ENCODE peak calls at places on chromosome 9, in seven cellular contexts. W, F, P, C, O, E and J are unnamed samples.

GRCh38 chr9:34653610-34654072 is 1.7 kb downstream of the IL11RA start:
- DNase-seq in E (no peak), C (no peak), O (no peak), W (peak), F (no peak), P (no peak), J (no peak)

GRCh38 chr9:79664375-79664825 is 92.6 kb downstream of the TLE4 start:
- DNase-seq in F (peak), C (no peak), E (no peak), P (no peak), W (no peak), O (no peak), J (no peak)

GRCh38 chr9:130139251-130139650 is 33.0 kb upstream of the NCS1 start:
- DNase-seq in C (no peak), E (no peak), O (no peak), W (no peak), F (no peak), P (no peak), J (no peak)

GRCh38 chr9:79166005-79166404 is 405.8 kb upstream of the TLE4 start:
- DNase-seq in F (peak), O (no peak), E (no peak), P (no peak), W (no peak), C (no peak), J (no peak)

GRCh38 chr9:86349271-86349670 is 4.9 kb downstream of the TUT7 start:
- DNase-seq in C (no peak), F (peak), W (no peak), E (no peak), O (no peak), P (no peak), J (no peak)

GRCh38 chr9:20865357-20865756 is 166.1 kb downstream of the HACD4 start:
- DNase-seq in F (no peak), E (no peak), O (no peak), C (no peak), W (no peak), P (no peak), J (no peak)

GRCh38 chr9:136577941-136578619 is 32.2 kb upstream of the NOTCH1 start:
- DNase-seq in C (no peak), F (no peak), W (no peak), P (no peak), E (no peak), O (no peak), J (no peak)

GRCh38 chr9:134050726-134051125 is 17.1 kb downstream of the BRD3 start:
- DNase-seq in C (no peak), W (no peak), F (no peak), P (no peak), O (no peak), E (no peak), J (no peak)

GRCh38 chr9:135951889-135952663 is 9.1 kb downstream of the UBAC1 start:
- DNase-seq in O (no peak), P (no peak), F (peak), C (no peak), E (peak), W (no peak), J (no peak)

GRCh38 chr9:1219284-1219683 is 169.1 kb downstream of the DMRT2 start:
- DNase-seq in P (no peak), O (no peak), E (no peak), C (no peak), W (no peak), F (peak), J (no peak)

GRCh38 chr9:92728831-92729734 is 35.5 kb downstream of the BICD2 start:
- DNase-seq in E (no peak), W (no peak), P (no peak), O (peak), C (no peak), F (no peak), J (peak)

GRCh38 chr9:98879094-98879957 is 64.4 kb upstream of the COL15A1 start:
- DNase-seq in W (no peak), E (no peak), P (no peak), C (no peak), F (no peak), O (no peak), J (no peak)

GRCh38 chr9:115672477-115673316 is 480.9 kb upstream of the PAPPA start:
- DNase-seq in W (no peak), P (no peak), C (no peak), E (no peak), F (peak), O (no peak), J (no peak)

GRCh38 chr9:97415146-97415545 is 3.2 kb downstream of the TDRD7 start:
- DNase-seq in W (no peak), P (no peak), E (no peak), O (no peak), F (no peak), C (no peak), J (no peak)

GRCh38 chr9:97412628-97413382 is 909 bp downstream of the TDRD7 start:
- DNase-seq in C (no peak), P (no peak), F (peak), W (no peak), E (no peak), O (no peak), J (no peak)

GRCh38 chr9:97411789-97412627 is at the start of gene TDRD7:
- DNase-seq in F (peak), P (peak), O (peak), C (peak), E (peak), W (peak), J (peak)

GRCh38 chr9:97411440-97411788 is 482 bp upstream of the TDRD7 start:
- DNase-seq in W (no peak), P (no peak), F (no peak), E (no peak), O (no peak), C (no peak), J (no peak)

DNA sequence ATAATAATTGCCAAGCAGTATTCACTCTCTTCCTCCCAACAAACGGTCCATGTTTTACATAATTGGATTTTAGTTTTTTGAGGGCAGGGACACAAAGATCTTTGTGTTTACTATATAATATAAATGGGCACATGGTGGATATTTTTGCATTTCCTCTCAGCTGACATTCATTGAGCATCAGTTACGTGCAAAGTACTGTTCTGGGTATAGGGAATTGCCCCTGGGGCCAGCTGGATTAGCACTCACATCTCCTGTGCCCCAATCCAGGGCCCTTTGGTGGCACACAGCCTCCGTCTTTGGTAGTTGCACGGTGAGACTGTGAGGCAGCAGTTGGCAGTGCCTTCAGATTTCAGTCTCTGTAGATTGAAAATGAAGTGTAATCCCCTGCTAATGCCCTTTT is 1.6 kb downstream of the TDRD7 start:
- DNase-seq in C (no peak), W (no peak), O (no peak), F (no peak), E (no peak), P (no peak), J (no peak)
- H3K4me3 ChIP-seq in C (no peak), W (no peak), O (peak), F (peak), E (peak), P (no peak), J (peak)

DNA sequence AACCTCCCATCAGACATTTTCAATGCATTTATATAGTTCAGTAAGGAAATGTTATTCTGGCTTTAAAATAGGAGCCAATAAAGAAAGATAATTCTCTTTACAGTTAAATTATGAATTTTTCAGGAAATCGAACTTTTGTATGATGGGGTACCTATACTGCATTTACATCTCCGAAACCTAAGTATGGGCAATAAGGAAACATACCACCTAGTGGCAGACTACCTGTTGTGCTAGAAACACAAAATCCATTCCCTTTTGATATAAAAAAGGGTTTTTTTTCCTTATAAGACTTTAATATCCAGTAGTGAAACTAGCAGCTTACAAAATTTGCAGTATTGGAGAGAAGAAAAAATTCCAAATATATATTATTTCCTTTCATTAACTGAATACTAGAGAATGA is 21.3 kb upstream of the VLDLR start:
- DNase-seq in F (no peak), C (no peak), W (no peak), P (no peak), O (no peak), E (no peak), J (no peak)
- TF ChIP-seq CTCF in F (peak), C (no peak), W (no peak), P (no peak), O (no peak), E (no peak), J (no peak)

GRCh38 chr9:113851359-113851758 is 24.8 kb upstream of the ZNF618 start:
- DNase-seq in W (no peak), F (no peak), E (no peak), C (no peak), O (no peak), P (no peak), J (no peak)
- H3K4me3 ChIP-seq in W (no peak), F (no peak), E (no peak), C (no peak), O (no peak), P (no peak), J (no peak)

GRCh38 chr9:127801955-127802575 is 617 bp upstream of the FPGS start:
- DNase-seq in F (no peak), P (no peak), E (no peak), C (no peak), W (peak), O (no peak), J (no peak)
- TF ChIP-seq CTCF in F (peak), P (peak), E (no peak), C (no peak), W (no peak), O (no peak), J (no peak)

DNA sequence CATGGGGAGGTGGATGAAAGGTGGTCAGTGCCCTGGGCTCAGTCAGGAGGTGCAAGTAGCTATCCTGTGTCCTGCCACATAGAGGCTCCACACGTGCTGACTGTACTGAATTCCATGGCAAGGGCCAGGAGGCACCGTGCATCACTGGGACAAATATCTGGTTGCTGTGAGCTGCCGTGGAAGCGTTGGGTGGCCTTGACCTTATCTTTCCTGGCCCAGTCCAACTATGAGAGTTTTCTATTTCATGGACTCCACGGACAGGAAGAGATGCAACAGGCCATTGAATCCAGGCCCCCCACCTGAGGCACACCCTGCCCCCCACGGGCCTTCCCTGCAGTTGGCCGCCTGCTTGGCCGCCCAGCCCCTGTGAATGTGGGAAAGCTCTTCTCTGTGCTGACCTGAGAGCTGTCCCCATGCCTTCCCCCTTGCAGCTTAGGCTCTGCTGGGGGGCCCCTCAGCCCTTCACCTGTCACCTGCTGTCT is 1.7 kb downstream of the GRHPR start:
- DNase-seq in C (no peak), E (no peak), P (no peak), F (no peak), O (no peak), W (no peak), J (no peak)
- H3K4me3 ChIP-seq in C (no peak), E (peak), P (no peak), F (peak), O (peak), W (no peak), J (peak)

GRCh38 chr9:88174324-88174723 is 36.0 kb upstream of the SPATA31C2 start:
- DNase-seq in F (peak), E (no peak), O (no peak), P (no peak), W (no peak), C (no peak), J (no peak)
- TF ChIP-seq CTCF in F (peak), E (no peak), O (no peak), P (no peak), W (no peak), C (no peak), J (no peak)

DNA sequence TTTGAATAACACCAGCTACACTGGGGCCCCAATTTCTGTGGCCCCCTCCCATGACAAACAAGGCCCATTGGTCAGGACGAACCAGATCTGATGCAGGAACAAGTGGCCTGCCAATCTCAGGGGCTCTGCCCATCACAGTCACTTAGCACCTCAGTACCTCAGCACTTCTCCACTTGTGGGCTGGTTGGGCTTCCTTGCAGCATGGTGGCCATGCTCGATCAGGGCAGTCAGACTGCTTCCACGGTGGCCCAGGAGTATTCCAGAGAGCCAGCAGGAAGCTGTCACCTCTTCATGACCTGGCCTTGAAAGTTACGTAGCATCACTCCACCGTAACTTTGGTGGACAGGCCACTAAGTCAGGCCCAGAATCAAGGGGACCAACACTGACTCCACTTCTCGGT is 206.5 kb downstream of the AUH start:
- DNase-seq in F (no peak), O (no peak), P (no peak), E (no peak), W (no peak), C (no peak), J (no peak)
- H3K4me3 ChIP-seq in F (no peak), O (no peak), P (no peak), E (no peak), W (no peak), C (no peak), J (no peak)

GRCh38 chr9:36113999-36114398 is 22.5 kb upstream of the GLIPR2 start:
- DNase-seq in P (no peak), F (no peak), E (no peak), O (no peak), C (no peak), W (no peak), J (no peak)

GRCh38 chr9:36112516-36112915 is 24.0 kb upstream of the GLIPR2 start:
- DNase-seq in W (no peak), E (no peak), P (no peak), C (no peak), F (no peak), O (no peak), J (no peak)

GRCh38 chr9:36110434-36110833 is 26.1 kb upstream of the GLIPR2 start:
- DNase-seq in E (no peak), C (no peak), F (peak), P (no peak), W (no peak), O (no peak), J (no peak)
- TF ChIP-seq CTCF in E (no peak), C (no peak), F (peak), P (peak), W (no peak), O (no peak), J (no peak)

GRCh38 chr9:96136992-96137665 is 164.8 kb downstream of the HSD17B3 start:
- DNase-seq in F (no peak), E (no peak), C (no peak), P (peak), W (peak), O (no peak), J (no peak)
- H3K4me3 ChIP-seq in F (no peak), E (no peak), C (no peak), P (peak), W (no peak), O (peak), J (peak)